ENCODE peak calls at places on chromosomes 3 and 15, in six cellular contexts. One of them, this sample, is unnamed.

GRCh38 chr3:99172736-99173657 is 271.5 kb upstream of the DCBLD2 start:
- DNase-seq in heart left ventricle: peak; percentile 38
- DNase-seq in tibial artery: no peak
- DNase-seq in effector memory CD4-positive, alpha-beta T cell: no peak
- DNase-seq in left ventricle myocardium inferior: no peak
- DNase-seq in neural progenitor cell: peak; percentile 81
- DNase-seq in this sample: peak; percentile 34

GRCh38 chr3:100184960-100185566 is 70.8 kb upstream of the FILIP1L start:
- DNase-seq in heart left ventricle: no peak
- DNase-seq in tibial artery: no peak
- DNase-seq in effector memory CD4-positive, alpha-beta T cell: no peak
- DNase-seq in left ventricle myocardium inferior: no peak
- DNase-seq in neural progenitor cell: no peak
- DNase-seq in this sample: no peak

GRCh38 chr3:143536817-143537535 is 311.3 kb downstream of the SLC9A9 start:
- DNase-seq in heart left ventricle: peak; percentile 48
- DNase-seq in tibial artery: no peak
- DNase-seq in effector memory CD4-positive, alpha-beta T cell: no peak
- DNase-seq in left ventricle myocardium inferior: peak; percentile 39
- DNase-seq in neural progenitor cell: no peak
- DNase-seq in this sample: no peak

GRCh38 chr3:185537369-185537970 is 14.9 kb downstream of the LIPH start:
- DNase-seq in heart left ventricle: peak; percentile 20
- DNase-seq in tibial artery: no peak
- DNase-seq in effector memory CD4-positive, alpha-beta T cell: no peak
- DNase-seq in left ventricle myocardium inferior: peak; percentile 41
- DNase-seq in neural progenitor cell: no peak
- DNase-seq in this sample: peak; percentile 85

GRCh38 chr3:29635888-29636287 is 355.0 kb downstream of the RBMS3 start:
- DNase-seq in heart left ventricle: no peak
- DNase-seq in tibial artery: no peak
- DNase-seq in effector memory CD4-positive, alpha-beta T cell: no peak
- DNase-seq in left ventricle myocardium inferior: no peak
- DNase-seq in neural progenitor cell: no peak
- DNase-seq in this sample: no peak

GRCh38 chr3:190044142-190044541 is 76.6 kb downstream of the P3H2 start:
- DNase-seq in heart left ventricle: no peak
- DNase-seq in tibial artery: no peak
- DNase-seq in effector memory CD4-positive, alpha-beta T cell: no peak
- DNase-seq in left ventricle myocardium inferior: no peak
- DNase-seq in neural progenitor cell: no peak
- DNase-seq in this sample: no peak

GRCh38 chr3:46913644-46914043 is 36.1 kb downstream of the PTH1R start:
- DNase-seq in heart left ventricle: no peak
- DNase-seq in tibial artery: peak; percentile 64
- DNase-seq in effector memory CD4-positive, alpha-beta T cell: no peak
- DNase-seq in left ventricle myocardium inferior: peak; percentile 22
- DNase-seq in neural progenitor cell: no peak
- DNase-seq in this sample: peak; percentile 83

GRCh38 chr15:55627730-55628368 is 39.7 kb upstream of the PYGO1 start:
- DNase-seq in heart left ventricle: no peak
- DNase-seq in tibial artery: no peak
- DNase-seq in effector memory CD4-positive, alpha-beta T cell: no peak
- DNase-seq in left ventricle myocardium inferior: no peak
- DNase-seq in neural progenitor cell: no peak
- DNase-seq in this sample: no peak

GRCh38 chr3:136984837-136985236 is 27.1 kb downstream of the IL20RB start:
- DNase-seq in heart left ventricle: no peak
- DNase-seq in tibial artery: no peak
- DNase-seq in effector memory CD4-positive, alpha-beta T cell: no peak
- DNase-seq in left ventricle myocardium inferior: no peak
- DNase-seq in neural progenitor cell: no peak
- DNase-seq in this sample: no peak

GRCh38 chr3:65398953-65399352 is 639.8 kb downstream of the MAGI1 start:
- DNase-seq in heart left ventricle: no peak
- DNase-seq in tibial artery: no peak
- DNase-seq in effector memory CD4-positive, alpha-beta T cell: no peak
- DNase-seq in left ventricle myocardium inferior: no peak
- DNase-seq in neural progenitor cell: no peak
- DNase-seq in this sample: no peak

GRCh38 chr3:44363591-44363990 is 25.0 kb downstream of the TCAIM start:
- DNase-seq in heart left ventricle: no peak
- DNase-seq in tibial artery: no peak
- DNase-seq in effector memory CD4-positive, alpha-beta T cell: no peak
- DNase-seq in left ventricle myocardium inferior: no peak
- DNase-seq in neural progenitor cell: no peak
- DNase-seq in this sample: no peak

GRCh38 chr3:71237661-71238060 is 345.9 kb downstream of the FOXP1 start:
- DNase-seq in heart left ventricle: no peak
- DNase-seq in tibial artery: no peak
- DNase-seq in effector memory CD4-positive, alpha-beta T cell: no peak
- DNase-seq in left ventricle myocardium inferior: no peak
- DNase-seq in neural progenitor cell: no peak
- DNase-seq in this sample: no peak

GRCh38 chr3:150762662-150763121 is 277 bp downstream of the SIAH2 start:
- DNase-seq in heart left ventricle: no peak
- DNase-seq in tibial artery: no peak
- DNase-seq in effector memory CD4-positive, alpha-beta T cell: no peak
- DNase-seq in left ventricle myocardium inferior: no peak
- DNase-seq in neural progenitor cell: no peak
- DNase-seq in this sample: no peak

GRCh38 chr3:64550745-64551144 is 137.1 kb downstream of the ADAMTS9 start:
- DNase-seq in heart left ventricle: no peak
- DNase-seq in tibial artery: no peak
- DNase-seq in effector memory CD4-positive, alpha-beta T cell: no peak
- DNase-seq in left ventricle myocardium inferior: no peak
- DNase-seq in neural progenitor cell: no peak
- DNase-seq in this sample: no peak

GRCh38 chr3:25001041-25001591 is 426.9 kb upstream of the RARB start:
- DNase-seq in heart left ventricle: no peak
- DNase-seq in tibial artery: no peak
- DNase-seq in effector memory CD4-positive, alpha-beta T cell: no peak
- DNase-seq in left ventricle myocardium inferior: no peak
- DNase-seq in neural progenitor cell: peak; percentile 15
- DNase-seq in this sample: no peak

GRCh38 chr3:140845878-140846277 is 95.8 kb upstream of the SLC25A36 start:
- DNase-seq in heart left ventricle: no peak
- DNase-seq in tibial artery: no peak
- DNase-seq in effector memory CD4-positive, alpha-beta T cell: no peak
- DNase-seq in left ventricle myocardium inferior: no peak
- DNase-seq in neural progenitor cell: no peak
- DNase-seq in this sample: no peak

GRCh38 chr3:132326251-132326650 is 9.0 kb downstream of the ACP3 start:
- DNase-seq in heart left ventricle: no peak
- DNase-seq in tibial artery: no peak
- DNase-seq in effector memory CD4-positive, alpha-beta T cell: no peak
- DNase-seq in left ventricle myocardium inferior: no peak
- DNase-seq in neural progenitor cell: no peak
- DNase-seq in this sample: no peak

GRCh38 chr3:107817076-107817475 is 273.8 kb downstream of the CD47 start:
- DNase-seq in heart left ventricle: no peak
- DNase-seq in tibial artery: no peak
- DNase-seq in effector memory CD4-positive, alpha-beta T cell: no peak
- DNase-seq in left ventricle myocardium inferior: no peak
- DNase-seq in neural progenitor cell: no peak
- DNase-seq in this sample: no peak

GRCh38 chr3:30605706-30606300 is 598 bp upstream of the TGFBR2 start:
- DNase-seq in heart left ventricle: no peak
- DNase-seq in tibial artery: no peak
- DNase-seq in effector memory CD4-positive, alpha-beta T cell: no peak
- DNase-seq in left ventricle myocardium inferior: no peak
- DNase-seq in neural progenitor cell: no peak
- DNase-seq in this sample: no peak

GRCh38 chr3:191688756-191689433 is 227.9 kb downstream of the PYDC2 start:
- DNase-seq in heart left ventricle: no peak
- DNase-seq in tibial artery: no peak
- DNase-seq in effector memory CD4-positive, alpha-beta T cell: no peak
- DNase-seq in left ventricle myocardium inferior: no peak
- DNase-seq in neural progenitor cell: peak; percentile 4
- DNase-seq in this sample: no peak

GRCh38 chr3:177711637-177712036 is 514.4 kb upstream of the TBL1XR1 start:
- DNase-seq in heart left ventricle: no peak
- DNase-seq in tibial artery: no peak
- DNase-seq in effector memory CD4-positive, alpha-beta T cell: no peak
- DNase-seq in left ventricle myocardium inferior: no peak
- DNase-seq in neural progenitor cell: no peak
- DNase-seq in this sample: no peak

GRCh38 chr3:55491296-55491816 is 4.2 kb upstream of the WNT5A start:
- DNase-seq in heart left ventricle: no peak
- DNase-seq in tibial artery: no peak
- DNase-seq in effector memory CD4-positive, alpha-beta T cell: no peak
- DNase-seq in left ventricle myocardium inferior: no peak
- DNase-seq in neural progenitor cell: no peak
- DNase-seq in this sample: peak; percentile 95

GRCh38 chr3:174355505-174355904 is 503.6 kb upstream of the NAALADL2 start:
- DNase-seq in heart left ventricle: no peak
- DNase-seq in tibial artery: no peak
- DNase-seq in effector memory CD4-positive, alpha-beta T cell: no peak
- DNase-seq in left ventricle myocardium inferior: no peak
- DNase-seq in neural progenitor cell: peak; percentile 66
- DNase-seq in this sample: peak; percentile 84

GRCh38 chr3:35944915-35945710 is 305.8 kb downstream of the ARPP21 start:
- DNase-seq in heart left ventricle: no peak
- DNase-seq in tibial artery: no peak
- DNase-seq in effector memory CD4-positive, alpha-beta T cell: no peak
- DNase-seq in left ventricle myocardium inferior: no peak
- DNase-seq in neural progenitor cell: no peak
- DNase-seq in this sample: no peak

GRCh38 chr3:107028626-107029025 is 348.6 kb upstream of the CCDC54 start:
- DNase-seq in heart left ventricle: no peak
- DNase-seq in tibial artery: no peak
- DNase-seq in effector memory CD4-positive, alpha-beta T cell: no peak
- DNase-seq in left ventricle myocardium inferior: no peak
- DNase-seq in neural progenitor cell: no peak
- DNase-seq in this sample: no peak

GRCh38 chr3:161274691-161275298 is 53.7 kb downstream of the NMD3 start:
- DNase-seq in heart left ventricle: no peak
- DNase-seq in tibial artery: no peak
- DNase-seq in effector memory CD4-positive, alpha-beta T cell: no peak
- DNase-seq in left ventricle myocardium inferior: no peak
- DNase-seq in neural progenitor cell: peak; percentile 46
- DNase-seq in this sample: peak; percentile 47

GRCh38 chr3:146543461-146544012 is 870 bp downstream of the PLSCR1 start:
- DNase-seq in heart left ventricle: no peak
- DNase-seq in tibial artery: no peak
- DNase-seq in effector memory CD4-positive, alpha-beta T cell: no peak
- DNase-seq in left ventricle myocardium inferior: no peak
- DNase-seq in neural progenitor cell: no peak
- DNase-seq in this sample: no peak

GRCh38 chr3:110180733-110181132 is 843.4 kb upstream of the DPPA4 start:
- DNase-seq in heart left ventricle: peak; percentile 24
- DNase-seq in tibial artery: peak; percentile 64
- DNase-seq in effector memory CD4-positive, alpha-beta T cell: no peak
- DNase-seq in left ventricle myocardium inferior: peak; percentile 14
- DNase-seq in neural progenitor cell: no peak
- DNase-seq in this sample: peak; percentile 7
- H3K4me3 ChIP-seq in heart left ventricle: no peak overlapping the region
- H3K4me3 ChIP-seq in tibial artery: peak overlapping the region; percentile 7
- H3K4me3 ChIP-seq in effector memory CD4-positive, alpha-beta T cell: no peak overlapping the region
- H3K4me3 ChIP-seq in left ventricle myocardium inferior: no peak overlapping the region
- H3K4me3 ChIP-seq in neural progenitor cell: no peak overlapping the region
- H3K4me3 ChIP-seq in this sample: no peak overlapping the region

GRCh38 chr15:63155486-63155885 is 1.8 kb downstream of the RPS27L start:
- DNase-seq in heart left ventricle: no peak
- DNase-seq in tibial artery: no peak
- DNase-seq in effector memory CD4-positive, alpha-beta T cell: no peak
- DNase-seq in left ventricle myocardium inferior: no peak
- DNase-seq in neural progenitor cell: no peak
- DNase-seq in this sample: no peak
- H3K4me3 ChIP-seq in heart left ventricle: peak overlapping the region; percentile 93
- H3K4me3 ChIP-seq in tibial artery: peak overlapping the region; percentile 77
- H3K4me3 ChIP-seq in effector memory CD4-positive, alpha-beta T cell: no peak overlapping the region
- H3K4me3 ChIP-seq in left ventricle myocardium inferior: peak overlapping the region; percentile 78
- H3K4me3 ChIP-seq in neural progenitor cell: peak overlapping the region; percentile 86
- H3K4me3 ChIP-seq in this sample: peak overlapping the region; percentile 60

GRCh38 chr3:58010562-58010961 is 2.3 kb downstream of the FLNB start:
- DNase-seq in heart left ventricle: no peak
- DNase-seq in tibial artery: no peak
- DNase-seq in effector memory CD4-positive, alpha-beta T cell: no peak
- DNase-seq in left ventricle myocardium inferior: no peak
- DNase-seq in neural progenitor cell: no peak
- DNase-seq in this sample: no peak

GRCh38 chr3:58013099-58013498 is 4.9 kb downstream of the FLNB start:
- DNase-seq in heart left ventricle: no peak
- DNase-seq in tibial artery: no peak
- DNase-seq in effector memory CD4-positive, alpha-beta T cell: no peak
- DNase-seq in left ventricle myocardium inferior: no peak
- DNase-seq in neural progenitor cell: no peak
- DNase-seq in this sample: no peak

GRCh38 chr3:58012302-58012701 is 4.1 kb downstream of the FLNB start:
- DNase-seq in heart left ventricle: no peak
- DNase-seq in tibial artery: no peak
- DNase-seq in effector memory CD4-positive, alpha-beta T cell: no peak
- DNase-seq in left ventricle myocardium inferior: no peak
- DNase-seq in neural progenitor cell: no peak
- DNase-seq in this sample: no peak

GRCh38 chr3:58009749-58010535 is 1.7 kb downstream of the FLNB start:
- DNase-seq in heart left ventricle: no peak
- DNase-seq in tibial artery: no peak
- DNase-seq in effector memory CD4-positive, alpha-beta T cell: no peak
- DNase-seq in left ventricle myocardium inferior: no peak
- DNase-seq in neural progenitor cell: no peak
- DNase-seq in this sample: peak; percentile 93

DNA sequence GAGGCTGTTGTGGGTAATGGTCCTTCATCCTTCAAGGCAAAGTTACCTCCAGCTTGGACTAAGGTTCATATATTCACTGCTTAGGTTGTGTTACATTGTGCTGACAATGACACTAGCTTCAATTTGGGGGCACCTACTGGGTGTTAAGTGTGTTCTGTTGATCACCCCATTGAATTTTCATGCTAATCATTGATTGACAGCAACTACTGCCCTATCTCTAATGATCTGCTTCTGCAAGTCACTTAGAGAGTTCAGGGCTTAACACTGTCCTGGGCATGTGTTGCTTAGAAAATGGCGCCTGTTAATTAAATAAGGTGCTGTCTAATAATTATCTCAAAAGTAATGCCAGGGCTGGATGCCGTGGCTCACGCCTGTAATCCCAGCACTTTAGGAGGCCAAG is 3.4 kb downstream of the FLNB start:
- DNase-seq in heart left ventricle: no peak
- DNase-seq in tibial artery: no peak
- DNase-seq in effector memory CD4-positive, alpha-beta T cell: no peak
- DNase-seq in left ventricle myocardium inferior: no peak
- DNase-seq in neural progenitor cell: no peak
- DNase-seq in this sample: no peak
- H3K4me3 ChIP-seq in heart left ventricle: peak overlapping the region; percentile 96
- H3K4me3 ChIP-seq in tibial artery: peak overlapping the region; percentile 87
- H3K4me3 ChIP-seq in effector memory CD4-positive, alpha-beta T cell: no peak overlapping the region
- H3K4me3 ChIP-seq in left ventricle myocardium inferior: no peak overlapping the region
- H3K4me3 ChIP-seq in neural progenitor cell: no peak overlapping the region
- H3K4me3 ChIP-seq in this sample: no peak overlapping the region

DNA sequence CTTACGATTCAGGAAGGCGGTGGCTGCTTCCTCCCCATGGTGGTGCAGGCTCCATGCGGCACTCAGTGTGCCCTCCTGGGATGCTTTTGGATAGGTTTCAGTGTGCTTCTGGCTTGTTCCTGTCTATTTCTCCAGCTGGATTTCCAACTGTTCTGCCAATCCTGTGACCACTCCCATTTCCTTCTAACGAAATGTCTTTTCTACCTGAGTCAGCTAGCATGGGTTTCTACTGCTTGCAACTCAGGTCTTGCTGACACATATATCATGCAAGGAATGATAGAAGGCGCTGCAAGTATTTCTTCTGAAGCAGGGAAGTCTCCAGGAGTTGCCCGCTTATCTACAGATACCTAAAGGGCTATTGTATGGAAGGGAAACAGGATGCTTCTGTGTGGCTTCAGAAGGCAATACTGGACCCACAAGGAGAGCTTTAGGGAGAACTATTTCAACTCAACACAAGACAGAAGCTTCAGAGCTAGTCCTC is 244.4 kb downstream of the OPA1 start:
- DNase-seq in heart left ventricle: no peak
- DNase-seq in tibial artery: no peak
- DNase-seq in effector memory CD4-positive, alpha-beta T cell: no peak
- DNase-seq in left ventricle myocardium inferior: no peak
- DNase-seq in neural progenitor cell: no peak
- DNase-seq in this sample: no peak
- H3K4me3 ChIP-seq in heart left ventricle: no peak overlapping the region
- H3K4me3 ChIP-seq in tibial artery: no peak overlapping the region
- H3K4me3 ChIP-seq in effector memory CD4-positive, alpha-beta T cell: no peak overlapping the region
- H3K4me3 ChIP-seq in left ventricle myocardium inferior: no peak overlapping the region
- H3K4me3 ChIP-seq in neural progenitor cell: no peak overlapping the region
- H3K4me3 ChIP-seq in this sample: no peak overlapping the region

This sample was measured in LNCaP clone FGC.